ENCODE peak calls at places on chromosome X, in nine cellular contexts. N is ovary, Z is right lobe of liver, V is fibroblast of lung, T is Panc1, Q is HL-60, Y is MM.1S, G is IMR-90, O is psoas muscle. D is an unnamed sample.
A peak's percentile ranks its signal among the peaks of the same experiment; 100 is the strongest.

GRCh38 chrX:68332156-68332823 is 101.0 kb downstream of the OPHN1 start:
- DNase-seq in N (no peak), Z (no peak), V (peak; percentile 18), T (no peak), Q (no peak), Y (no peak), G (no peak), O (no peak), D (no peak)

GRCh38 chrX:150547511-150548115 is 20.8 kb upstream of the MTM1 start:
- DNase-seq in N (peak; percentile 79), Z (peak; percentile 90), V (peak; percentile 45), T (no peak), Q (no peak), Y (peak; percentile 50), G (no peak), O (peak; percentile 83), D (peak; percentile 63)

GRCh38 chrX:136768469-136769084 is 12.2 kb downstream of the ARHGEF6 start:
- DNase-seq in N (peak; percentile 47), Z (no peak), V (peak; percentile 92), T (no peak), Q (peak; percentile 77), Y (no peak), G (peak; percentile 83), O (peak; percentile 87), D (peak; percentile 38)

GRCh38 chrX:151753313-151754041 is 18.9 kb downstream of the CNGA2 start:
- DNase-seq in N (peak; percentile 28), Z (peak; percentile 81), V (peak; percentile 17), T (peak; percentile 22), Q (peak; percentile 31), Y (peak; percentile 31), G (peak; percentile 2), O (peak; percentile 68), D (peak; percentile 18)

GRCh38 chrX:120287513-120288112 is 23.6 kb downstream of the TMEM255A start:
- DNase-seq in N (no peak), Z (no peak), V (no peak), T (no peak), Q (no peak), Y (no peak), G (no peak), O (no peak), D (peak; percentile 37)

GRCh38 chrX:71244359-71245128 is 9.4 kb downstream of the ZMYM3 start:
- DNase-seq in N (no peak), Z (no peak), V (no peak), T (no peak), Q (no peak), Y (no peak), G (no peak), O (no peak), D (no peak)

GRCh38 chrX:140766024-140766611 is 56.6 kb downstream of the LINC00632 start:
- DNase-seq in N (peak; percentile 34), Z (no peak), V (peak; percentile 76), T (peak; percentile 47), Q (peak; percentile 21), Y (peak; percentile 62), G (peak; percentile 66), O (peak; percentile 51), D (no peak)

GRCh38 chrX:49840679-49841078 is 11.6 kb downstream of the PAGE4 start:
- DNase-seq in N (peak; percentile 46), Z (peak; percentile 76), V (peak; percentile 22), T (peak; percentile 12), Q (peak; percentile 27), Y (peak; percentile 46), G (peak; percentile 35), O (peak; percentile 56), D (peak; percentile 13)

GRCh38 chrX:101918746-101919145 is 13.1 kb downstream of the ZMAT1 start:
- DNase-seq in N (no peak), Z (no peak), V (no peak), T (no peak), Q (no peak), Y (no peak), G (no peak), O (no peak), D (no peak)

GRCh38 chrX:52839137-52839536 is 28.1 kb downstream of the XAGE5 start:
- DNase-seq in N (no peak), Z (no peak), V (no peak), T (no peak), Q (no peak), Y (peak; percentile 8), G (no peak), O (no peak), D (no peak)

GRCh38 chrX:47613082-47613481 is 6.6 kb downstream of the SYN1 start:
- DNase-seq in N (no peak), Z (no peak), V (no peak), T (no peak), Q (no peak), Y (no peak), G (no peak), O (no peak), D (no peak)

GRCh38 chrX:71859637-71860036 is 51.0 kb upstream of the NHSL2 start:
- DNase-seq in N (no peak), Z (no peak), V (peak; percentile 41), T (peak; percentile 15), Q (peak; percentile 23), Y (peak; percentile 45), G (peak; percentile 33), O (no peak), D (no peak)

GRCh38 chrX:78746496-78746895 is 1.0 kb upstream of the LPAR4 start:
- DNase-seq in N (no peak), Z (no peak), V (no peak), T (no peak), Q (no peak), Y (no peak), G (no peak), O (no peak), D (no peak)
- H3K4me3 ChIP-seq in N (no peak overlapping the region), Z (no peak overlapping the region), V (no peak overlapping the region), T (no peak overlapping the region), Q (no peak overlapping the region), Y (no peak overlapping the region), G (no peak overlapping the region), O (no peak overlapping the region), D (no peak overlapping the region)

GRCh38 chrX:20066968-20067708 is 49.6 kb downstream of the MAP7D2 start:
- DNase-seq in N (peak; percentile 17), Z (no peak), V (peak; percentile 59), T (peak; percentile 30), Q (peak; percentile 43), Y (peak; percentile 63), G (peak; percentile 70), O (no peak), D (no peak)
- TF ChIP-seq CTCF in N (no peak), Z (peak; percentile 68), V (peak; percentile 39), T (peak; percentile 72), Q (peak; percentile 20), Y (peak; percentile 64), G (peak; percentile 64), O (peak; percentile 40), D (peak; percentile 56)

GRCh38 chrX:153417637-153418036 is 6.4 kb downstream of the ZFP92 start:
- DNase-seq in N (no peak), Z (no peak), V (no peak), T (no peak), Q (no peak), Y (no peak), G (no peak), O (no peak), D (no peak)
- H3K27me3 ChIP-seq in N (no peaks in the 10 kb centered on the region), Z (no peaks in the 10 kb centered on the region), V (peaks cover 2% of the 10 kb centered on the region), T (no peaks in the 10 kb centered on the region), Q (no peaks in the 10 kb centered on the region), Y (no peaks in the 10 kb centered on the region), G (peaks cover 10% of the 10 kb centered on the region), O (no peaks in the 10 kb centered on the region), D (no peaks in the 10 kb centered on the region)

DNA sequence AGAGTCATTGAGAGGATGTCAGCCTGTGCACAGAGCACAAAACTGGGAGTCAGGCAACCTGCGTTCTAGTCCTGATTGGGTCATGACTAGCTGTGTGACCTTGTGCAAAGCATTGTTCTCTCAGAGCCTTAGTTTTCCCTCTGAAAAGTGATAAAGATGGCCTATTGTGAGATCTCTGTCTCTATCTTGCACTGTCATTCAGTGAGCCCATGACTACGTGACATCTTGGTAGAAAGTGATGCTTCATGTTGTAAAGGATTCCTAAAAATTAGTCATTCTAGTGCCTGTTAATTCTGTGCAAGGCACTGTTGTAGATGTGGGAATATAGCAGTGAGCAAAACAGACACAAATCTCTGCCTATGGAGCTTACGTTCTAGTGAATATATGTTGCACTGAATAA is 2.5 kb downstream of the PGRMC1 start:
- DNase-seq in N (no peak), Z (no peak), V (peak; percentile 2), T (no peak), Q (no peak), Y (no peak), G (peak; percentile 39), O (no peak), D (no peak)
- H3K4me3 ChIP-seq in N (no peak overlapping the region), Z (peak overlapping the region; percentile 72), V (peak overlapping the region; percentile 23), T (no peak overlapping the region), Q (no peak overlapping the region), Y (no peak overlapping the region), G (peak overlapping the region; percentile 33), O (no peak overlapping the region), D (no peak overlapping the region)

DNA sequence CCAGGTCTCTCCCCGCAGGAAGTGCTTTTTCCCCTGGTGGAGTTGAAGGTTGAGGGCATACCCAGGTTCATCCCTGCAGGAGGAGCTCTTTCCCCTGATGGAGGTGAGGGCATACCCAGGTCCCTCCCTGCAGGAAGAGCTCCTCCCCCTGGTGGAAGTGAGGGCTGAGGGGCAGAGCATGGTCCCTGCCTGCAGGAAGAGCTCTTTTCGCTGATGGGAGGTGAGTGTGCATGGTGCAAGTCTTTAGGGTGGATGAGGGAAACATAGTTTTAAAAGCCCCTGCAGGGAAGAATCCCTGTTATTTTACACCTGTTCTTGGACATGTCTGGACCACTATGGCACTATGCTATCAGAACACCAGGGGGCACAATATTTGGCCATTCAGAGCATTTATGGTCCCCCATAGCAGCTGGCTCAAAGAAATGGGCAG is 43.7 kb upstream of the PUDP start:
- DNase-seq in N (no peak), Z (no peak), V (no peak), T (no peak), Q (no peak), Y (no peak), G (peak; percentile 5), O (no peak), D (peak; percentile 5)
- TF ChIP-seq CTCF in N (no peak), Z (no peak), V (peak; percentile 10), T (peak; percentile 30), Q (no peak), Y (no peak), G (peak; percentile 29), O (no peak), D (peak; percentile 48)

DNA sequence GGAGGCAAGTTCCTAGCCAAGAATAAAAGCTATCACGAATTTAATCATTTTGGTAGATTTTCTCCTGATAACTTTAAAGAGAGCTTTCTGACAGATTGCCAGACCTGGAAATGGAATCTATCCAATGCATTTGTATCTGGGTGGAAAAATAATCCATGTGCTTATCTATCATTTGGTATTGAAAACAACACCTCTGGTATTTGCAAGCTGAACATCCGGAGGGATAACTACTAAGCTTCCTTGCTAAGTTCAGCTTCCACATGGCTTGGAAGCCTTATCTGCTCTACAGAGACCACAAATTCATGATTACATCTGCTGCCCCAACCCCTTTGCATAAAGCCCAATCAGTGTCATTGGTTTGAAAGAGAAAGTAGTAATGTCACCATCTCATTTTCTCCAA is 230.7 kb downstream of the GPC3 start:
- DNase-seq in N (no peak), Z (no peak), V (no peak), T (no peak), Q (no peak), Y (no peak), G (no peak), O (no peak), D (no peak)
- H3K27me3 ChIP-seq in N (no peaks in the 10 kb centered on the region), Z (no peaks in the 10 kb centered on the region), V (no peaks in the 10 kb centered on the region), T (no peaks in the 10 kb centered on the region), Q (no peaks in the 10 kb centered on the region), Y (no peaks in the 10 kb centered on the region), G (peaks cover 2% of the 10 kb centered on the region), O (no peaks in the 10 kb centered on the region), D (no peaks in the 10 kb centered on the region)

D was measured in GM06990.